ENCODE peak calls at places on chromosomes 13 and 19, in five cellular contexts. One of them, this sample, is unnamed.

GRCh38 chr13:73274147-73274546 is 215.3 kb downstream of the KLF5 start:
- DNase-seq in CD4-positive, CD25-positive, alpha-beta regulatory T cell: no peak
- DNase-seq in breast epithelium: no peak
- DNase-seq in suprapubic skin: no peak
- DNase-seq in AG09309: peak; percentile 40
- DNase-seq in this sample: no peak

GRCh38 chr13:98144501-98145350 is 1.8 kb downstream of the FARP1 start:
- DNase-seq in CD4-positive, CD25-positive, alpha-beta regulatory T cell: no peak
- DNase-seq in breast epithelium: no peak
- DNase-seq in suprapubic skin: no peak
- DNase-seq in AG09309: peak; percentile 35
- DNase-seq in this sample: no peak

GRCh38 chr19:17931532-17932191 is 1.2 kb upstream of the CCDC124 start:
- DNase-seq in CD4-positive, CD25-positive, alpha-beta regulatory T cell: no peak
- DNase-seq in breast epithelium: no peak
- DNase-seq in suprapubic skin: no peak
- DNase-seq in AG09309: no peak
- DNase-seq in this sample: no peak

GRCh38 chr19:3269972-3270667 is 45.7 kb downstream of the CELF5 start:
- DNase-seq in CD4-positive, CD25-positive, alpha-beta regulatory T cell: no peak
- DNase-seq in breast epithelium: no peak
- DNase-seq in suprapubic skin: no peak
- DNase-seq in AG09309: no peak
- DNase-seq in this sample: no peak

GRCh38 chr13:50693755-50694154 is 149.7 kb downstream of the DLEU7 start:
- DNase-seq in CD4-positive, CD25-positive, alpha-beta regulatory T cell: no peak
- DNase-seq in breast epithelium: no peak
- DNase-seq in suprapubic skin: no peak
- DNase-seq in AG09309: no peak
- DNase-seq in this sample: no peak

GRCh38 chr19:50358483-50359431 is 6.7 kb downstream of the NAPSA start:
- DNase-seq in CD4-positive, CD25-positive, alpha-beta regulatory T cell: peak; percentile 84
- DNase-seq in breast epithelium: no peak
- DNase-seq in suprapubic skin: no peak
- DNase-seq in AG09309: no peak
- DNase-seq in this sample: no peak

GRCh38 chr19:35718345-35719041 is 690 bp downstream of the KMT2B start:
- DNase-seq in CD4-positive, CD25-positive, alpha-beta regulatory T cell: peak; percentile 74
- DNase-seq in breast epithelium: no peak
- DNase-seq in suprapubic skin: no peak
- DNase-seq in AG09309: no peak
- DNase-seq in this sample: no peak

GRCh38 chr13:113533441-113533840 is 42.9 kb upstream of the DCUN1D2 start:
- DNase-seq in CD4-positive, CD25-positive, alpha-beta regulatory T cell: no peak
- DNase-seq in breast epithelium: peak; percentile 43
- DNase-seq in suprapubic skin: no peak
- DNase-seq in AG09309: no peak
- DNase-seq in this sample: no peak

GRCh38 chr13:53788286-53788685 is 759.7 kb downstream of the OLFM4 start:
- DNase-seq in CD4-positive, CD25-positive, alpha-beta regulatory T cell: no peak
- DNase-seq in breast epithelium: no peak
- DNase-seq in suprapubic skin: no peak
- DNase-seq in AG09309: no peak
- DNase-seq in this sample: no peak

GRCh38 chr13:113144255-113144629 is 14.2 kb upstream of the PROZ start:
- DNase-seq in CD4-positive, CD25-positive, alpha-beta regulatory T cell: no peak
- DNase-seq in breast epithelium: no peak
- DNase-seq in suprapubic skin: no peak
- DNase-seq in AG09309: no peak
- DNase-seq in this sample: no peak

GRCh38 chr13:100300213-100300612 is 211.3 kb downstream of the PCCA start:
- DNase-seq in CD4-positive, CD25-positive, alpha-beta regulatory T cell: no peak
- DNase-seq in breast epithelium: no peak
- DNase-seq in suprapubic skin: no peak
- DNase-seq in AG09309: no peak
- DNase-seq in this sample: no peak

GRCh38 chr13:94351292-94352000 is 128.0 kb downstream of the DCT start:
- DNase-seq in CD4-positive, CD25-positive, alpha-beta regulatory T cell: no peak
- DNase-seq in breast epithelium: no peak
- DNase-seq in suprapubic skin: no peak
- DNase-seq in AG09309: no peak
- DNase-seq in this sample: no peak

GRCh38 chr19:5131031-5131865 is 162.3 kb downstream of the KDM4B start:
- DNase-seq in CD4-positive, CD25-positive, alpha-beta regulatory T cell: peak; percentile 60
- DNase-seq in breast epithelium: no peak
- DNase-seq in suprapubic skin: no peak
- DNase-seq in AG09309: no peak
- DNase-seq in this sample: no peak

GRCh38 chr19:34806976-34807860 is 34.2 kb upstream of the ZNF599 start:
- DNase-seq in CD4-positive, CD25-positive, alpha-beta regulatory T cell: no peak
- DNase-seq in breast epithelium: no peak
- DNase-seq in suprapubic skin: no peak
- DNase-seq in AG09309: no peak
- DNase-seq in this sample: no peak

GRCh38 chr13:90800082-90800746 is 547.3 kb upstream of the MIR17HG start:
- DNase-seq in CD4-positive, CD25-positive, alpha-beta regulatory T cell: no peak
- DNase-seq in breast epithelium: no peak
- DNase-seq in suprapubic skin: no peak
- DNase-seq in AG09309: no peak
- DNase-seq in this sample: no peak

GRCh38 chr19:54192972-54193371 is 1.9 kb downstream of the TSEN34 start:
- DNase-seq in CD4-positive, CD25-positive, alpha-beta regulatory T cell: no peak
- DNase-seq in breast epithelium: no peak
- DNase-seq in suprapubic skin: no peak
- DNase-seq in AG09309: no peak
- DNase-seq in this sample: no peak

GRCh38 chr19:46529622-46530451 is 34.2 kb upstream of the PNMA8B start:
- DNase-seq in CD4-positive, CD25-positive, alpha-beta regulatory T cell: peak; percentile 75
- DNase-seq in breast epithelium: peak; percentile 63
- DNase-seq in suprapubic skin: peak; percentile 75
- DNase-seq in AG09309: no peak
- DNase-seq in this sample: no peak
- H3K4me3 ChIP-seq in CD4-positive, CD25-positive, alpha-beta regulatory T cell: no peak overlapping the region
- H3K4me3 ChIP-seq in breast epithelium: no peak overlapping the region
- H3K4me3 ChIP-seq in suprapubic skin: no peak overlapping the region
- H3K4me3 ChIP-seq in AG09309: no peak overlapping the region
- H3K4me3 ChIP-seq in this sample: no peak overlapping the region

DNA sequence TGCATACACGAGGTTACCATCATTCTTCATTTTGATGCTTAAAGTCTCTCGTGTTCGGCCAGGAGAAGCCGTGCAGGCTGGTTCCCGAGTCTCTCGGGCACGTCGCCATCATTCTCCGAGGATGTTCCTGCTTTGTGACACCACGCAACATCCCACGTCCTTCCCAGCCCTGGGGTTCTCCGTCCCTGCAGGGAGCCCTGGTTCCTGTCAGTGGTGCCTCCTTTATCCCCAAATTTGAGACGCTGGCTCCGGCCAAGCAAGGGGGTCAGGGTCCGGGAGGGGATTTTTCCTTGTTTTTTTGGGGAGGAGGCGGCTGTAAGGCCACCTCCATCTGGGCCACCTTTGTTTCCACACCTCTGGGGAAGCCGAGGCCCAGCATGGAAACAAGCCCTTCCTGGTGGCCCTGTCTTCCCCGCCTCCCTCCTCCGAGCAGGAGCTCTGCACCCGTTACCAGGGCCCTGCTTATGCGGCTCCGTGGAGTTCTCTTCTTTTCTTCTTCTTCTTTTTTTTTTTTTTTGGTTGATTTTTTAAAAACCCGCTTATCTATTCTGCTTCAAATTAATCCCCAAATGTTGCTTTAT is 50.2 kb downstream of the TEX29 start:
- DNase-seq in CD4-positive, CD25-positive, alpha-beta regulatory T cell: no peak
- DNase-seq in breast epithelium: no peak
- DNase-seq in suprapubic skin: no peak
- DNase-seq in AG09309: no peak
- DNase-seq in this sample: no peak
- H3K4me3 ChIP-seq in CD4-positive, CD25-positive, alpha-beta regulatory T cell: no peak overlapping the region
- H3K4me3 ChIP-seq in breast epithelium: no peak overlapping the region
- H3K4me3 ChIP-seq in suprapubic skin: no peak overlapping the region
- H3K4me3 ChIP-seq in AG09309: no peak overlapping the region
- H3K4me3 ChIP-seq in this sample: no peak overlapping the region

DNA sequence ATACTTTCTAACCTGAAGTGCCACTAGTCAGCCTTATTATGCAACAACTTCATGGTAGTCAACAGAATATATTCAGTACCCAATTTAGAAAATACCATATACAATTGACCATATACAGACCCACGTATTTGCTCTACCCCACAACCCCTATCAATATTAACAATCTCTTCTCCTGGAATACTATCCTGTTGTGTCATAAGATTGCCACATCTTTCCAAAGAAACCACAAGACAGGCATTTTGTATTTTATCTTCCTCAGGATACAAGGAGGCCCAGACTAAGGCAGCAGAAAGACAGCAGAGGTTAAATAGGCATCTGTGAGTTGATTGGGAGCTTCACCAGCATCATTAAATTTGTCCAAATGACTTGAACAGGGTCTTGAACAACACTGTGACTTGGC is 4.5 kb downstream of the SPART start:
- DNase-seq in CD4-positive, CD25-positive, alpha-beta regulatory T cell: no peak
- DNase-seq in breast epithelium: no peak
- DNase-seq in suprapubic skin: no peak
- DNase-seq in AG09309: no peak
- DNase-seq in this sample: no peak
- H3K4me3 ChIP-seq in CD4-positive, CD25-positive, alpha-beta regulatory T cell: no peak overlapping the region
- H3K4me3 ChIP-seq in breast epithelium: no peak overlapping the region
- H3K4me3 ChIP-seq in suprapubic skin: no peak overlapping the region
- H3K4me3 ChIP-seq in AG09309: no peak overlapping the region
- H3K4me3 ChIP-seq in this sample: no peak overlapping the region

DNA sequence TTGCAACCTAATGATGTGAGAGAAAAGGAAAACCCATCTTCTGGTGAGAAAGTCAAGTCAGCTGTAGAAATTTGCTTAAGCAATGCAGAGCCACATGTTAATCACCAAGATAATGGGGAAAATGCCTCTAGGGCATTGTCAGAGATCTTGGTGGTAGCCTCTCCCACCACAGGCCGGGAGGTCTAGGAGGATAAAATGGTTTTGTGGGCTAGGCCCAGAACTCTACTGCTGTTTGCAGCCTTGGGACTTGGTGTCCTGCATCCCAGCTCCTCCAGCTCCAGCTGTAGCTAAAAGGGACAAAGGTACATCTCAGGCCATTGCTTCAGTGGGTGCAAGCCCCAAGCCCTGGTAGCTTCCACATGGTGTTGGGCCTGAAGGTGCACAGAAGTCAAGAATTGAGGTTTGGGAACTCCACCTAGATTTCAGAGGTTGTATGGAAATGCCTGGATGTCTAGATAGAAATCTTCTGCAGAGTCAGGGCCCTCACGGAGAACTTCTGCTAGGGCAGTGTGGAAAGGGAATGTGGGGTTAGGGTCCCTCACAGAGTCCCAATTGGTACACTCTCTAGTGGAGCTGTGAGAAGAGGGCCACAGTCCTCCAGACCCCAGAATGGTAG is 382.2 kb upstream of the KLHL1 start:
- DNase-seq in CD4-positive, CD25-positive, alpha-beta regulatory T cell: no peak
- DNase-seq in breast epithelium: no peak
- DNase-seq in suprapubic skin: no peak
- DNase-seq in AG09309: no peak
- DNase-seq in this sample: no peak
- H3K4me3 ChIP-seq in CD4-positive, CD25-positive, alpha-beta regulatory T cell: no peak overlapping the region
- H3K4me3 ChIP-seq in breast epithelium: no peak overlapping the region
- H3K4me3 ChIP-seq in suprapubic skin: no peak overlapping the region
- H3K4me3 ChIP-seq in AG09309: no peak overlapping the region
- H3K4me3 ChIP-seq in this sample: no peak overlapping the region

GRCh38 chr19:1507763-1508506 is 4.9 kb downstream of the ADAMTSL5 start:
- DNase-seq in CD4-positive, CD25-positive, alpha-beta regulatory T cell: peak; percentile 93
- DNase-seq in breast epithelium: peak; percentile 93
- DNase-seq in suprapubic skin: peak; percentile 94
- DNase-seq in AG09309: peak; percentile 81
- DNase-seq in this sample: peak; percentile 72
- H3K4me3 ChIP-seq in CD4-positive, CD25-positive, alpha-beta regulatory T cell: no peak overlapping the region
- H3K4me3 ChIP-seq in breast epithelium: peak overlapping the region; percentile 69
- H3K4me3 ChIP-seq in suprapubic skin: peak overlapping the region; percentile 34
- H3K4me3 ChIP-seq in AG09309: peak overlapping the region; percentile 38
- H3K4me3 ChIP-seq in this sample: peak overlapping the region; percentile 75

GRCh38 chr19:33224694-33225457 is 774 bp downstream of the SLC7A10 start:
- DNase-seq in CD4-positive, CD25-positive, alpha-beta regulatory T cell: no peak
- DNase-seq in breast epithelium: no peak
- DNase-seq in suprapubic skin: no peak
- DNase-seq in AG09309: no peak
- DNase-seq in this sample: no peak
- H3K4me3 ChIP-seq in CD4-positive, CD25-positive, alpha-beta regulatory T cell: no peak overlapping the region
- H3K4me3 ChIP-seq in breast epithelium: peak overlapping the region; percentile 67
- H3K4me3 ChIP-seq in suprapubic skin: peak overlapping the region; percentile 19
- H3K4me3 ChIP-seq in AG09309: no peak overlapping the region
- H3K4me3 ChIP-seq in this sample: peak overlapping the region; percentile 25

DNA sequence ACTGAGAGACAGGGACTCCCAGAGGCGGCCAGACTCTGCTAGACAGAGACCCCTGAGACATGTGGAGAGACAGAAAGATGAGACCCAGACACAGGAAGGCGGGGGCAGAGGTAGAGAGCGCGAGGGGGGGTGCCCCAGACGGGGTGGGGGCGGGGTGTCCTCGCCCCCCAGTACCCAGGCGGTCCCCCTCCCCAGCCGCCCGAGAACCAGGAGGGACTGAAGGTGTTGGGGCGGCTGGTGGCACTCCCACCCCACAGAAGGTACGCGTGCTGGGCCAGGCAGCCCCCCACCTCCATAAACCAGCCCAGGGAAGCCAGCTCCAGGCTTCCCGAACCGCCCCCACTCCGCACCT is 336 bp downstream of the SLC8A2 start:
- DNase-seq in CD4-positive, CD25-positive, alpha-beta regulatory T cell: no peak
- DNase-seq in breast epithelium: no peak
- DNase-seq in suprapubic skin: no peak
- DNase-seq in AG09309: no peak
- DNase-seq in this sample: no peak
- H3K4me3 ChIP-seq in CD4-positive, CD25-positive, alpha-beta regulatory T cell: no peak overlapping the region
- H3K4me3 ChIP-seq in breast epithelium: peak overlapping the region; percentile 45
- H3K4me3 ChIP-seq in suprapubic skin: peak overlapping the region; percentile 1
- H3K4me3 ChIP-seq in AG09309: no peak overlapping the region
- H3K4me3 ChIP-seq in this sample: peak overlapping the region; percentile 55

GRCh38 chr19:13060964-13061927 is 41.4 kb downstream of the LYL1 start:
- DNase-seq in CD4-positive, CD25-positive, alpha-beta regulatory T cell: peak; percentile 72
- DNase-seq in breast epithelium: peak; percentile 80
- DNase-seq in suprapubic skin: peak; percentile 91
- DNase-seq in AG09309: no peak
- DNase-seq in this sample: no peak
- H3K4me3 ChIP-seq in CD4-positive, CD25-positive, alpha-beta regulatory T cell: peak overlapping the region; percentile 58
- H3K4me3 ChIP-seq in breast epithelium: peak overlapping the region; percentile 72
- H3K4me3 ChIP-seq in suprapubic skin: peak overlapping the region; percentile 53
- H3K4me3 ChIP-seq in AG09309: peak overlapping the region; percentile 7
- H3K4me3 ChIP-seq in this sample: peak overlapping the region; percentile 76